ENCODE peak calls at places on chromosomes 7 and 10, in six cellular contexts. P is T-helper 9 cell, W is skeletal muscle cell, B is astrocyte of the hippocampus, K is HCEC 1CT, D is NCI-H1930. G is an unnamed sample.

GRCh38 chr10:52129410-52130178 is 184.5 kb upstream of the DKK1 start:
- DNase-seq in P (no peak), W (no peak), B (no peak), K (peak), D (no peak), G (no peak)

GRCh38 chr10:95474228-95475002 is 86.8 kb downstream of the SORBS1 start:
- DNase-seq in P (no peak), W (peak), B (no peak), K (peak), D (no peak), G (peak)

GRCh38 chr7:105600720-105601550 is 19.6 kb upstream of the EFCAB10 start:
- DNase-seq in P (no peak), W (no peak), B (peak), K (no peak), D (no peak), G (no peak)

GRCh38 chr7:99121496-99122021 is 22.3 kb downstream of the SMURF1 start:
- DNase-seq in P (no peak), W (no peak), B (no peak), K (peak), D (no peak), G (no peak)

GRCh38 chr7:110347091-110347490 is 743.8 kb upstream of the LRRN3 start:
- DNase-seq in P (no peak), W (no peak), B (no peak), K (no peak), D (no peak), G (no peak)

GRCh38 chr10:42932735-42933453 is 144.0 kb upstream of the RET start:
- DNase-seq in P (peak), W (no peak), B (no peak), K (no peak), D (no peak), G (no peak)

GRCh38 chr10:92822060-92822634 is 26.2 kb upstream of the EXOC6 start:
- DNase-seq in P (no peak), W (peak), B (peak), K (peak), D (no peak), G (peak)

GRCh38 chr10:17951868-17952371 is at the start of gene SLC39A12:
- DNase-seq in P (no peak), W (peak), B (peak), K (peak), D (no peak), G (peak)

GRCh38 chr7:95404316-95404715 is 8.1 kb upstream of the PON3 start:
- DNase-seq in P (no peak), W (no peak), B (peak), K (no peak), D (no peak), G (peak)

G was measured in astrocyte of the spinal cord.